ENCODE peak calls at places on chromosome 19, in seven cellular contexts. C is HepG2, I is GM12878, L is SK-N-SH, J is H1, N is GM12892, H is K562. Y is an unnamed sample.

GRCh38 chr19:782195-783043 is 14.8 kb upstream of the PTBP1 start:
- DNase-seq in C (peak; percentile 89), I (no peak), L (no peak), J (peak; percentile 59), N (no peak), H (no peak), Y (no peak)

GRCh38 chr19:13240312-13241022 is 90.3 kb downstream of the IER2 start:
- DNase-seq in C (no peak), I (no peak), L (no peak), J (no peak), N (no peak), H (no peak), Y (no peak)

GRCh38 chr19:719081-719512 is 10.4 kb downstream of the PALM start:
- DNase-seq in C (peak; percentile 39), I (no peak), L (no peak), J (no peak), N (no peak), H (peak; percentile 49), Y (no peak)

GRCh38 chr19:49020342-49020741 is 3.5 kb upstream of the LHB start:
- DNase-seq in C (no peak), I (no peak), L (no peak), J (no peak), N (no peak), H (no peak), Y (no peak)

GRCh38 chr19:34676697-34677385 is at the start of gene SCGB2B2:
- DNase-seq in C (no peak), I (peak; percentile 50), L (peak; percentile 82), J (no peak), N (peak; percentile 36), H (no peak), Y (peak; percentile 41)

GRCh38 chr19:35155441-35155840 is 906 bp downstream of the FXYD5 start:
- DNase-seq in C (no peak), I (no peak), L (no peak), J (no peak), N (no peak), H (peak; percentile 48), Y (no peak)

GRCh38 chr19:50798943-50799851 is 9.0 kb downstream of the ACP4 start:
- DNase-seq in C (no peak), I (no peak), L (peak; percentile 26), J (no peak), N (no peak), H (no peak), Y (no peak)

GRCh38 chr19:23956051-23956450 is 41.4 kb downstream of the ZNF726 start:
- DNase-seq in C (no peak), I (no peak), L (no peak), J (no peak), N (no peak), H (no peak), Y (no peak)

GRCh38 chr19:30593358-30593757 is 221.2 kb downstream of the ZNF536 start:
- DNase-seq in C (no peak), I (no peak), L (no peak), J (no peak), N (no peak), H (no peak), Y (no peak)

GRCh38 chr19:47778089-47778953 is at the start of gene SELENOW:
- DNase-seq in C (peak; percentile 47), I (peak; percentile 31), L (peak; percentile 96), J (peak; percentile 46), N (peak; percentile 97), H (peak; percentile 91), Y (peak; percentile 98)

DNA sequence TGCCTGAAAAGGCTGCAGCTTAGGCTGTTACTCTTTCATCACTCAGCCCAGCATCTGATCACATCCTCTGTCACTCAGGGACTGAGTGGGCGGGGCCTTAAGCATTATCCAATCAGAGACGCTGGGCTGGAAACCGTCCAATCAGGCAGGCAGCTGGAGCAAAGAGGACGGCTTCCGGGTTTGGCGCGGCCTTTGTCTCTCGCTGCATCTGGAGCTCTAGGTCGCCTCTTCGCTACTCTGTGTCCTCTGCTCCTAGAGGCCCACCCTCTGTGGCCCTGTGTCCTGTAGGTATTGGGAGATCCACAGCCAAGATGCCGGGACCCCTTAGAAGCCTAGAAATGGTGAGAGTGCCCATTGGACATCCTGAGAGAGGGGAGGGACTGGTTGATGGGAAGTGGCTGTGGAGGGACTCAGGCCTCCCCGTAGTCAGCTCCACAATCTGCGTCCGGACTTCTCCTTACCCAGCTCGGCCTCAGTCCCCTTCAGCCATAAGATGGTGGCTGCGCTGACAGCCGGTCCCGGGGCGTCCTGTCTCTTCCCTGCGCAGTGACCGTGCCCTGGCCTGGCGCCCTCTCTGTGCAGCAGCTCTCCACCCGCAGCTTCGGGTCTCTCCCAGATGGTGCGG is at the start of gene ZNF486:
- DNase-seq in C (peak; percentile 80), I (no peak), L (peak; percentile 85), J (peak; percentile 89), N (no peak), H (peak; percentile 24), Y (peak; percentile 34)
- TF ChIP-seq POLR2AphosphoS5 in C (peak; percentile 52), I (no peak), L (peak; percentile 84), J (peak; percentile 92), N (no peak), H (no peak), Y (peak; percentile 57)

DNA sequence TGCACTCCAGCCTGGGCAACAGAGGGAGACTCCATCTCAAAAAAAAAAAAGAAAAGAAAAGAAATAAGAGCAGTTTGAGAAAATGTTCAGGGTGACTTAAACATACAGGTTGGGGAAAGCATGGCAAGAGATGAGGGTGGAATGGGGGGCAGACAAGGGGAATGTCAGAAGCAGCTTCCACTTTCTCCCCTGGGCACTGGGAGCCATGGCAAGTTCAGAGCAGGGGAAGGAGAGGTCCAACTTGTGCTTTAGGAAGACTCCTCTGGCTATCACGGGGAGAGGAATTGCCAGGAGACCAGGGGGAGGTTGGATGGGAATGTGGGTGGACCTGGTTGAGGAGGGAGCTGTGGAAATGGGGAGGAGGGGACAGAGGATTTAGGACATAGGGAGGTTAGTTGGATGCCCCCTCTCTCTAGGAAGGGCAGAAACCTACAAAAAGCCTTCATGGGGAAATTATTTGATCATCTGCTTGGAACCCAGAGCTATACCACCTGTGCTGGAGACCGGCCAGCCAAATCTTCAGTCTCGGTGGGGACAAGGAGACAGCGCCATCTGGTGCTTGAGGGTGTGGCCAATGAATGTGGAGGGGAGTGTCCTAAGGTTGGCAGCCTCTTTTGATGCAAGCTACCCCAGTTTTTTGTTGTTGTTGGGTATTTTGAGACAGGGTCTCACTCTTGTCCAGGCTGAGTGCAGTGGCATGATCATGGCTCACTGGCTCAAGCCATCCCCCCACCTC is 7.3 kb upstream of the STRN4 start:
- DNase-seq in C (peak; percentile 48), I (no peak), L (peak; percentile 77), J (no peak), N (no peak), H (peak; percentile 57), Y (peak; percentile 73)
- TF ChIP-seq TAF1 in C (no peak), I (no peak), L (no peak), J (no peak), N (no peak), H (no peak), Y (no peak)

GRCh38 chr19:7337380-7338194 is 11.2 kb upstream of the ARHGEF18 start:
- DNase-seq in C (no peak), I (peak; percentile 99), L (no peak), J (no peak), N (peak; percentile 45), H (no peak), Y (no peak)
- TF ChIP-seq POLR2AphosphoS5 in C (no peak), I (no peak), L (no peak), J (no peak), N (peak; percentile 63), H (no peak), Y (peak; percentile 72)

DNA sequence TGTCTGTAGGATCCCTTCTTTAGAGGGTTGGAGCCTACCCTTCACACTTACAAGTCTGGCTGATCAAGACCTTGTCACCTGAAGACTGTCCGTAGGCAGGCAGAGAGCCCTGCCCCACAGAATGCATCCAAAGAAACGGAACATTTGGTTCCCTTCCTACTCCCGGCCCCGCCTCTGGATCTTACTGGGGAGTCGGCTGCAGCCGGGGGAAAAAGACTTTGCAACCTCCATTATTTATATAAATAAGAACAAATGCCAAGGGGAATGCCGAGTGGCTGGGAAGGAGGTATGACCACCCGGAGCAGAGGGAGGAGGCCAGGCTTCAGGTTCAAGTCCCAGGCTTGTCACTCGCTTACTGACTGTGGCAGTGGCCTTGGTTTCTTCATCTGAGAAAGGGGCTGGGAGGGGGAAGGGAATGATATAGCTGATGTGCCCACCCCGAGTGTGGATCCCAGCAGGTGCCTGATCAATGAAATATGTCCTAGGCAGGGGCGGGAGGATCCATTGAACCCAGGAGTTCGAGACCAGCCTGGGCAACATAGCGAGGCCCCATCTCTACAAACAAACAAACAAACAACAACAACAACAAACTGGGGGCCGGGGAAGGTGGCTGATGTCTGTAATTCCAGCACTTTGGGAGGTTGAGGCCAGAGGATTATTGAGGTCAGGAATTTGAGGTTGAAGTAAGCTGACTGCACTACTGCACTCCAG is 48.7 kb downstream of the RFX2 start:
- DNase-seq in C (no peak), I (no peak), L (no peak), J (no peak), N (no peak), H (no peak), Y (no peak)
- TF ChIP-seq TAF1 in C (no peak), I (no peak), L (no peak), J (no peak), N (no peak), H (no peak), Y (no peak)

GRCh38 chr19:4062576-4063368 is 3.9 kb downstream of the ZBTB7A start:
- DNase-seq in C (no peak), I (no peak), L (no peak), J (no peak), N (no peak), H (no peak), Y (no peak)
- TF ChIP-seq POLR2AphosphoS5 in C (no peak), I (peak; percentile 15), L (no peak), J (no peak), N (no peak), H (no peak), Y (no peak)

GRCh38 chr19:45785097-45785496 is 2.8 kb upstream of the DMPK start:
- DNase-seq in C (no peak), I (no peak), L (no peak), J (no peak), N (no peak), H (no peak), Y (no peak)

GRCh38 chr19:45782162-45782623 is at the start of gene DMPK:
- DNase-seq in C (no peak), I (no peak), L (peak; percentile 78), J (no peak), N (no peak), H (no peak), Y (no peak)

GRCh38 chr19:45781282-45782161 is 768 bp downstream of the DMPK start:
- DNase-seq in C (no peak), I (no peak), L (no peak), J (no peak), N (no peak), H (no peak), Y (no peak)

GRCh38 chr19:45784096-45784495 is 1.8 kb upstream of the DMPK start:
- DNase-seq in C (no peak), I (no peak), L (no peak), J (no peak), N (no peak), H (no peak), Y (no peak)

GRCh38 chr19:45782820-45783785 is 813 bp upstream of the DMPK start:
- DNase-seq in C (no peak), I (no peak), L (peak; percentile 58), J (no peak), N (no peak), H (no peak), Y (no peak)
- TF ChIP-seq TAF1 in C (no peak), I (no peak), L (no peak), J (no peak), N (no peak), H (no peak), Y (no peak)